ENCODE peak calls at places on chromosomes 12 and 14, in nine cellular contexts. G is Peyer's patch, Y is tibial nerve, P is spleen, U is heart left ventricle, Z is stomach, T is sigmoid colon, S is esophagus muscularis mucosa, W is uterus. O is an unnamed sample.

GRCh38 chr12:113066806-113067400 is 10.4 kb downstream of the DTX1 start:
- DNase-seq in G (no peak), Y (no peak), P (peak; percentile 71), U (no peak), Z (no peak), T (no peak), S (no peak), W (no peak), O (no peak)

GRCh38 chr14:50342211-50343080 is 30.3 kb downstream of the DMAC2L start:
- DNase-seq in G (peak; percentile 68), Y (peak; percentile 59), P (peak; percentile 87), U (peak; percentile 63), Z (no peak), T (peak; percentile 88), S (peak; percentile 90), W (peak; percentile 58), O (peak; percentile 75)

GRCh38 chr12:17588968-17589367 is 501.0 kb downstream of the RERGL start:
- DNase-seq in G (no peak), Y (no peak), P (no peak), U (no peak), Z (no peak), T (no peak), S (no peak), W (no peak), O (no peak)

GRCh38 chr14:21040370-21040925 is 1.7 kb upstream of the RNASE7 start:
- DNase-seq in G (no peak), Y (no peak), P (peak; percentile 19), U (no peak), Z (no peak), T (no peak), S (no peak), W (no peak), O (no peak)

GRCh38 chr12:24778486-24779304 is 170.2 kb downstream of the BCAT1 start:
- DNase-seq in G (no peak), Y (no peak), P (no peak), U (no peak), Z (no peak), T (no peak), S (no peak), W (no peak), O (no peak)

GRCh38 chr14:100762901-100763300 is 36.2 kb downstream of the DLK1 start:
- DNase-seq in G (no peak), Y (no peak), P (no peak), U (no peak), Z (no peak), T (peak; percentile 24), S (no peak), W (no peak), O (no peak)

GRCh38 chr12:95208678-95209077 is 8.6 kb downstream of the FGD6 start:
- DNase-seq in G (no peak), Y (no peak), P (no peak), U (no peak), Z (no peak), T (no peak), S (no peak), W (no peak), O (peak; percentile 52)

GRCh38 chr14:55556929-55557623 is 22.9 kb upstream of the KTN1 start:
- DNase-seq in G (peak; percentile 49), Y (no peak), P (no peak), U (peak; percentile 81), Z (peak; percentile 89), T (peak; percentile 85), S (no peak), W (no peak), O (peak; percentile 99)

DNA sequence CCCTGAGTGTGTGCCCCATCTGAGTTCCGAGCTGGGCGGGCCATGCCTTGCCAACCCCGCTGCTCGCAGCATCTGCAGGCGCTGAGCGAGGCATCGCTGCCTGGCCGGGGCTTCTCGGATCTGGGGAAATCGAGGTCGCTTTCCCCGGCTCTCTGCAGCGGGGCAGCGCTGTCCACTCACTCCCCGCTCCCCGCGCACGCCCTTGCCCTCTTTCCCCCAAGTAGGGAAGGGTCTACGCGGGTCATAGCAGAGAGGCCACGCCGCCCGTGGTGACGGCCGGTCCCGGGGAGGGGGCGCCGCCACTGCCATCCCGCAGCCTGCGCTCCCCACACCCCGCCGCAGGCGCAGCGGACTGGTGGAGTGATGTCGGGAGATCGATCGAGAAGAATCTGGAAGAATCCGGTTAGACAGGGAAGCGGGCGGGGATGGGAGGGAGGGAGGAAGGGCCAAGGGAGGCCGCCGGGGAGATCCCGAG is 472 bp upstream of the FKBP4 start:
- DNase-seq in G (no peak), Y (no peak), P (peak; percentile 89), U (no peak), Z (no peak), T (no peak), S (no peak), W (no peak), O (no peak)
- H3K27ac ChIP-seq in G (peak overlapping the region; percentile 85), Y (peak overlapping the region; percentile 92), P (peak overlapping the region; percentile 82), U (peak overlapping the region; percentile 59), Z (peak overlapping the region; percentile 95), T (peak overlapping the region; percentile 85), S (peak overlapping the region; percentile 85), W (peak overlapping the region; percentile 94), O (peak overlapping the region; percentile 98)

GRCh38 chr12:50085615-50085928 is 430 bp downstream of the SMARCD1 start:
- DNase-seq in G (no peak), Y (no peak), P (no peak), U (no peak), Z (no peak), T (no peak), S (no peak), W (no peak), O (no peak)

GRCh38 chr12:50083301-50083700 is 1.8 kb upstream of the SMARCD1 start:
- DNase-seq in G (no peak), Y (no peak), P (peak; percentile 47), U (no peak), Z (no peak), T (no peak), S (no peak), W (no peak), O (no peak)

GRCh38 chr12:50086148-50086547 is 1.0 kb downstream of the SMARCD1 start:
- DNase-seq in G (no peak), Y (no peak), P (peak; percentile 77), U (no peak), Z (no peak), T (no peak), S (no peak), W (no peak), O (no peak)

GRCh38 chr12:50087159-50087558 is 2.0 kb downstream of the SMARCD1 start:
- DNase-seq in G (no peak), Y (no peak), P (peak; percentile 31), U (no peak), Z (no peak), T (no peak), S (no peak), W (no peak), O (no peak)

DNA sequence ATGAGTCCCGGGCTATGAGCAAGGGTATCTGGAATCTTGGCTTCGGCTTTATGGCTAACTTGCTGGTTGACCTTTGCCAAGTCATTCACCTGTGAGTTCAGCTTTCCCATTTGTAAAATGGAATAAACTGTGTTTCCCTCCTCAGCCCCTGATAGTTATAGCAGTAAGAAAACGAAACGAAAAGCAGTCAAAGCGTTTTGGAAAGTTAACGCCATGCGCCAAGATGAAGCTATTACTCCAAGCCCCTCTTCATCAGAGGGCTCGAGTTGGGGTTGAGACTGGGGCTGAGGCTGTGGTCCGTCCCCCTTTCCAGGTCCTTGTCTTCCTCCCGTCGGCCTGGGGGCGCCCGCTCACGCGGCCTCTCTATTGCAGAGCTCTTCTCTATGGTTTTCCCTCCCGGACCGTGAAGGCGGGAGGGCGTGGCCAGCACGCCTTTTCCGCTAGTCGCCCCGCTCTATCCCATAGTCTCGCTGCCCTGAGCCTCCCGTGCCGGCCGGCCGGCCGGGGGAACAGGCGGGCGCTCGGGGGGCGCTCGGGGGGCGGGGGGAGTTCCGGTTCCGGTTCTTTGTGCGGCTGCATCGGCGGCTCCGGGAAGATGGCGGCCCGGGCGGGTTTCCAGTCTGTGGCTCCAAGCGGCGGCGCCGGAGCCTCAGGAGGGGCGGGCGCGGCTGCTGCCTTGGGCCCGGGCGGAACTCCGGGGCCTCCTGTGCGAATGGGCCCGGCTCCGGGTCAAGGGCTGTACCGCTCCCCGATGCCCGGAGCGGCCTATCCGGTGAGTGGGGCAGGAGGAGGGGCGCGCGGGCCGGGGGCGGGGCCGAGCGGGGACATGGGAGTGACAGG is at the start of gene SMARCD1:
- DNase-seq in G (peak; percentile 97), Y (peak; percentile 83), P (peak; percentile 99), U (peak; percentile 94), Z (peak; percentile 89), T (peak; percentile 96), S (peak; percentile 95), W (peak; percentile 93), O (peak; percentile 94)
- TF ChIP-seq POLR2A in G (peak; percentile 34), Y (peak; percentile 47), P (no peak), U (no peak), Z (no peak), T (no peak), S (no peak), W (no peak), O (no peak)

GRCh38 chr12:6489449-6489848 is 3.6 kb downstream of the MRPL51 start:
- DNase-seq in G (no peak), Y (no peak), P (no peak), U (no peak), Z (no peak), T (no peak), S (no peak), W (no peak), O (no peak)

GRCh38 chr12:6493580-6494350 is at the start of gene NCAPD2:
- DNase-seq in G (peak; percentile 98), Y (peak; percentile 84), P (peak; percentile 98), U (peak; percentile 93), Z (peak; percentile 95), T (peak; percentile 98), S (peak; percentile 98), W (peak; percentile 93), O (peak; percentile 96)

GRCh38 chr12:6492838-6493579 is at the start of gene MRPL51:
- DNase-seq in G (peak; percentile 98), Y (peak; percentile 91), P (peak; percentile 100), U (peak; percentile 98), Z (peak; percentile 98), T (peak; percentile 98), S (peak; percentile 99), W (peak; percentile 94), O (peak; percentile 98)

GRCh38 chr12:6494968-6495367 is 1.1 kb downstream of the NCAPD2 start:
- DNase-seq in G (no peak), Y (no peak), P (no peak), U (no peak), Z (no peak), T (no peak), S (no peak), W (no peak), O (no peak)

DNA sequence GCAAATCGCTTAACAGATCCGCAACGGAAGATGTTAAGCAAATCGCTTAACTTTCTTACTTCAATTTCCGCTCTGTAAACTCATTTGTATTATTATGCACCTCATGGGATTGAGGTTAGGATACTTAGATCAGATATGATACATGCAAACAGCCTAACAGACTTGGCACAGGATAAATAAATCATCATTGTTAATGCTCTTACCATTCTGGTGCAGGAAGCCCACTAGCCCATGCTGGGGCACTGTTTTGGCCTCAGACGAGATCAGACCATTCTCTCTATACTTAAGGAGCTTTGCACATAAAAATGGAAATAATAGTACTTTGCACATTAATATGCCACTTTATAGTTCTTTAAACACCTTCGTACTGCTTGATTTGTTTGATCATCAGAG is 445 bp downstream of the NCAPD2 start:
- DNase-seq in G (no peak), Y (no peak), P (no peak), U (no peak), Z (no peak), T (no peak), S (no peak), W (no peak), O (no peak)
- H3K27ac ChIP-seq in G (peak overlapping the region; percentile 94), Y (peak overlapping the region; percentile 98), P (peak overlapping the region; percentile 99), U (no peak overlapping the region), Z (no peak overlapping the region), T (peak overlapping the region; percentile 97), S (peak overlapping the region; percentile 95), W (peak overlapping the region; percentile 95), O (no peak overlapping the region)

DNA sequence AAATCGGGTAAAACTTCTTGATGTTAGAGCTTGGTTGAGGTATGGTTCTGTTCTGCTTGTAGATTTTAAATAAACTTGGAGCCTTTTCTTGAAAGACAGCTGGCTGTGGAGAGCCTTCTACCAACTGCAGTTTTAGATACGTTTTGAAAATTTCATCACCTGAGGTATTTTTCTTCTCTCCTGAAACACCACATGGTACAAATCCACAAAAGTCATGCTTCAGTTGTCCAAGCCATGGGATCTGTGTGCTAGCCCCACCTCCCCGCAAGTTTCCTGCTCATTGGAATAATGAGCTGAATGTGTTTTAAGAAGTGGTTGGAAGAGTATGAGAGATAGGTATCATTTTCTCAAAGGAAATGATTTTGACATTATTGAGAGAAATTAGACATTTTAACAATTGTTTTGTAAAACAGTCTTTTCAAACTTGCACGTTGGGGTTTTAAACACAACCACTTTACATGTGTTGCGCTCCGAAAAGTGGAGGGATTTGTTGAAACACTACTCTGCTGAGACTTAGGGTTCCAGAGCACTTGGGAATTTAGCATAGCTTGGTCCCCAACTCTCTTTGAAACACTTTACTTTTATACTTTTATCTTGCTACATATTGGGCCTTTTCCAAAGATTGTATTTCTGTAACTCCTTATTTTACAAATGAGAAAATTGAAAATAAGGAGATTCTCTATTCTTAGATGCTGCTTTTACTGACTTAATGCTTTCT is 1.5 kb downstream of the PPM1A start:
- DNase-seq in G (no peak), Y (no peak), P (peak; percentile 51), U (no peak), Z (no peak), T (no peak), S (no peak), W (no peak), O (peak; percentile 40)
- TF ChIP-seq POLR2A in G (no peak), Y (no peak), P (no peak), U (no peak), Z (no peak), T (no peak), S (no peak), W (no peak), O (no peak)